ENCODE peak calls at places on chromosomes 2 and 18, in six cellular contexts. One of them, this sample, is unnamed. For H3K9me3, the result is how much of the 10 kb centered on the place peaks cover.

GRCh38 chr2:38218583-38218982 is 142.6 kb upstream of the CYP1B1 start:
- DNase-seq in fibroblast of lung: peak
- DNase-seq in naive thymus-derived CD4-positive, alpha-beta T cell: no peak
- DNase-seq in tibial nerve: no peak
- DNase-seq in IMR-90: no peak
- DNase-seq in hepatocyte: peak
- DNase-seq in this sample: no peak

GRCh38 chr2:44528595-44528994 is 166.8 kb downstream of the CAMKMT start:
- DNase-seq in fibroblast of lung: peak
- DNase-seq in naive thymus-derived CD4-positive, alpha-beta T cell: no peak
- DNase-seq in tibial nerve: no peak
- DNase-seq in IMR-90: peak
- DNase-seq in hepatocyte: no peak
- DNase-seq in this sample: no peak

GRCh38 chr2:17646096-17646554 is 105.6 kb downstream of the VSNL1 start:
- DNase-seq in fibroblast of lung: peak
- DNase-seq in naive thymus-derived CD4-positive, alpha-beta T cell: peak
- DNase-seq in tibial nerve: no peak
- DNase-seq in IMR-90: peak
- DNase-seq in hepatocyte: peak
- DNase-seq in this sample: no peak

GRCh38 chr18:9380101-9380500 is 45.5 kb downstream of the TWSG1 start:
- DNase-seq in fibroblast of lung: peak
- DNase-seq in naive thymus-derived CD4-positive, alpha-beta T cell: no peak
- DNase-seq in tibial nerve: no peak
- DNase-seq in IMR-90: peak
- DNase-seq in hepatocyte: no peak
- DNase-seq in this sample: no peak

GRCh38 chr18:74063023-74063422 is 84.6 kb downstream of the FBXO15 start:
- DNase-seq in fibroblast of lung: no peak
- DNase-seq in naive thymus-derived CD4-positive, alpha-beta T cell: peak
- DNase-seq in tibial nerve: no peak
- DNase-seq in IMR-90: no peak
- DNase-seq in hepatocyte: no peak
- DNase-seq in this sample: no peak

GRCh38 chr2:201129044-201129505 is 13.1 kb downstream of the CFLAR start:
- DNase-seq in fibroblast of lung: no peak
- DNase-seq in naive thymus-derived CD4-positive, alpha-beta T cell: no peak
- DNase-seq in tibial nerve: no peak
- DNase-seq in IMR-90: peak
- DNase-seq in hepatocyte: peak
- DNase-seq in this sample: no peak

GRCh38 chr18:59067873-59068272 is 71.8 kb upstream of the SEC11C start:
- DNase-seq in fibroblast of lung: no peak
- DNase-seq in naive thymus-derived CD4-positive, alpha-beta T cell: no peak
- DNase-seq in tibial nerve: no peak
- DNase-seq in IMR-90: peak
- DNase-seq in hepatocyte: peak
- DNase-seq in this sample: no peak

GRCh38 chr2:199484927-199485326 is 27.2 kb upstream of the SATB2 start:
- DNase-seq in fibroblast of lung: no peak
- DNase-seq in naive thymus-derived CD4-positive, alpha-beta T cell: no peak
- DNase-seq in tibial nerve: no peak
- DNase-seq in IMR-90: no peak
- DNase-seq in hepatocyte: no peak
- DNase-seq in this sample: no peak

GRCh38 chr2:74778381-74779371 is 55.3 kb upstream of the HK2 start:
- DNase-seq in fibroblast of lung: no peak
- DNase-seq in naive thymus-derived CD4-positive, alpha-beta T cell: no peak
- DNase-seq in tibial nerve: no peak
- DNase-seq in IMR-90: peak
- DNase-seq in hepatocyte: no peak
- DNase-seq in this sample: no peak

GRCh38 chr2:88177556-88177955 is 7.4 kb downstream of the THNSL2 start:
- DNase-seq in fibroblast of lung: no peak
- DNase-seq in naive thymus-derived CD4-positive, alpha-beta T cell: no peak
- DNase-seq in tibial nerve: no peak
- DNase-seq in IMR-90: no peak
- DNase-seq in hepatocyte: no peak
- DNase-seq in this sample: no peak

GRCh38 chr2:146572598-146572997 is 1272.2 kb upstream of the ACVR2A start:
- DNase-seq in fibroblast of lung: peak
- DNase-seq in naive thymus-derived CD4-positive, alpha-beta T cell: no peak
- DNase-seq in tibial nerve: no peak
- DNase-seq in IMR-90: peak
- DNase-seq in hepatocyte: no peak
- DNase-seq in this sample: no peak

GRCh38 chr2:232490221-232491138 is 2.8 kb upstream of the ECEL1 start:
- DNase-seq in fibroblast of lung: no peak
- DNase-seq in naive thymus-derived CD4-positive, alpha-beta T cell: no peak
- DNase-seq in tibial nerve: no peak
- DNase-seq in IMR-90: no peak
- DNase-seq in hepatocyte: no peak
- DNase-seq in this sample: peak

GRCh38 chr18:2905802-2906521 is 59.2 kb downstream of the EMILIN2 start:
- DNase-seq in fibroblast of lung: peak
- DNase-seq in naive thymus-derived CD4-positive, alpha-beta T cell: peak
- DNase-seq in tibial nerve: peak
- DNase-seq in IMR-90: no peak
- DNase-seq in hepatocyte: peak
- DNase-seq in this sample: peak

GRCh38 chr2:8135051-8135675 is 546.7 kb upstream of the ID2 start:
- DNase-seq in fibroblast of lung: no peak
- DNase-seq in naive thymus-derived CD4-positive, alpha-beta T cell: no peak
- DNase-seq in tibial nerve: no peak
- DNase-seq in IMR-90: no peak
- DNase-seq in hepatocyte: peak
- DNase-seq in this sample: peak

GRCh38 chr2:128617029-128617590 is 298.4 kb upstream of the HS6ST1 start:
- DNase-seq in fibroblast of lung: no peak
- DNase-seq in naive thymus-derived CD4-positive, alpha-beta T cell: no peak
- DNase-seq in tibial nerve: no peak
- DNase-seq in IMR-90: no peak
- DNase-seq in hepatocyte: no peak
- DNase-seq in this sample: no peak

GRCh38 chr2:11509657-11510360 is 24.0 kb upstream of the GREB1 start:
- DNase-seq in fibroblast of lung: no peak
- DNase-seq in naive thymus-derived CD4-positive, alpha-beta T cell: no peak
- DNase-seq in tibial nerve: no peak
- DNase-seq in IMR-90: no peak
- DNase-seq in hepatocyte: no peak
- DNase-seq in this sample: no peak

GRCh38 chr18:60549338-60549960 is 176.9 kb upstream of the MC4R start:
- DNase-seq in fibroblast of lung: peak
- DNase-seq in naive thymus-derived CD4-positive, alpha-beta T cell: peak
- DNase-seq in tibial nerve: no peak
- DNase-seq in IMR-90: peak
- DNase-seq in hepatocyte: peak
- DNase-seq in this sample: no peak

GRCh38 chr2:159609933-159610523 is 6.3 kb downstream of the BAZ2B start:
- DNase-seq in fibroblast of lung: no peak
- DNase-seq in naive thymus-derived CD4-positive, alpha-beta T cell: no peak
- DNase-seq in tibial nerve: no peak
- DNase-seq in IMR-90: no peak
- DNase-seq in hepatocyte: no peak
- DNase-seq in this sample: no peak

GRCh38 chr2:126976721-126977328 is 78.1 kb downstream of the TEX51 start:
- DNase-seq in fibroblast of lung: no peak
- DNase-seq in naive thymus-derived CD4-positive, alpha-beta T cell: no peak
- DNase-seq in tibial nerve: no peak
- DNase-seq in IMR-90: no peak
- DNase-seq in hepatocyte: no peak
- DNase-seq in this sample: no peak

GRCh38 chr18:14939141-14939540 is 191.2 kb downstream of the ANKRD30B start:
- DNase-seq in fibroblast of lung: no peak
- DNase-seq in naive thymus-derived CD4-positive, alpha-beta T cell: no peak
- DNase-seq in tibial nerve: no peak
- DNase-seq in IMR-90: no peak
- DNase-seq in hepatocyte: no peak
- DNase-seq in this sample: no peak

GRCh38 chr18:14936313-14936712 is 188.3 kb downstream of the ANKRD30B start:
- DNase-seq in fibroblast of lung: no peak
- DNase-seq in naive thymus-derived CD4-positive, alpha-beta T cell: no peak
- DNase-seq in tibial nerve: no peak
- DNase-seq in IMR-90: no peak
- DNase-seq in hepatocyte: no peak
- DNase-seq in this sample: no peak

GRCh38 chr18:14937271-14937670 is 189.3 kb downstream of the ANKRD30B start:
- DNase-seq in fibroblast of lung: no peak
- DNase-seq in naive thymus-derived CD4-positive, alpha-beta T cell: no peak
- DNase-seq in tibial nerve: no peak
- DNase-seq in IMR-90: no peak
- DNase-seq in hepatocyte: no peak
- DNase-seq in this sample: no peak

GRCh38 chr18:14933049-14933851 is 185.3 kb downstream of the ANKRD30B start:
- DNase-seq in fibroblast of lung: no peak
- DNase-seq in naive thymus-derived CD4-positive, alpha-beta T cell: no peak
- DNase-seq in tibial nerve: no peak
- DNase-seq in IMR-90: no peak
- DNase-seq in hepatocyte: no peak
- DNase-seq in this sample: no peak

DNA sequence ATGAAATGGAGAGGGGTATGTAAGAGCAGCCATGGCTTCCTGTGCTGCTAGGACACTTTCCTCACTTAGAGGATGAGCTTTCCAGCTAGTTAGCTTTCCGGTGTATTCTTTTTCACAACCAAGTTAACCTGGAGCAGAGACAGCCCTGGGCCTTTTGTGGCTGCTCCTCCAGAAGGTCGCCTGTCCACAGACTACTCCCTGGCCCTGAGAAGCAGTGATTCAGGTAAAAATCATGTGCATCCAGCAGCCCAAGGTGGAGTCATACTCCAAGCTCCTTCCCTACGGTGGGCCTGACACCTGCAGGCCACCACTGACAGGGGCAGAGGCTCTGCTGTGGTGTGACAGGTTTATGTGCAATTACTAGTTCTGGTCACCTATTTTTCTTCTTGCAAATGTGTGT is 187.2 kb downstream of the ANKRD30B start:
- DNase-seq in fibroblast of lung: no peak
- DNase-seq in naive thymus-derived CD4-positive, alpha-beta T cell: no peak
- DNase-seq in tibial nerve: no peak
- DNase-seq in IMR-90: no peak
- DNase-seq in hepatocyte: no peak
- DNase-seq in this sample: no peak
- H3K9me3 ChIP-seq in fibroblast of lung: under half
- H3K9me3 ChIP-seq in naive thymus-derived CD4-positive, alpha-beta T cell: under half
- H3K9me3 ChIP-seq in tibial nerve: under half
- H3K9me3 ChIP-seq in IMR-90: under half
- H3K9me3 ChIP-seq in hepatocyte: under half
- H3K9me3 ChIP-seq in this sample: under half

GRCh38 chr2:229003256-229003655 is 267.8 kb downstream of the PID1 start:
- DNase-seq in fibroblast of lung: peak
- DNase-seq in naive thymus-derived CD4-positive, alpha-beta T cell: no peak
- DNase-seq in tibial nerve: no peak
- DNase-seq in IMR-90: no peak
- DNase-seq in hepatocyte: no peak
- DNase-seq in this sample: no peak
- H3K9me3 ChIP-seq in fibroblast of lung: under half
- H3K9me3 ChIP-seq in naive thymus-derived CD4-positive, alpha-beta T cell: under half
- H3K9me3 ChIP-seq in tibial nerve: under half
- H3K9me3 ChIP-seq in IMR-90: under half
- H3K9me3 ChIP-seq in hepatocyte: under half
- H3K9me3 ChIP-seq in this sample: under half

DNA sequence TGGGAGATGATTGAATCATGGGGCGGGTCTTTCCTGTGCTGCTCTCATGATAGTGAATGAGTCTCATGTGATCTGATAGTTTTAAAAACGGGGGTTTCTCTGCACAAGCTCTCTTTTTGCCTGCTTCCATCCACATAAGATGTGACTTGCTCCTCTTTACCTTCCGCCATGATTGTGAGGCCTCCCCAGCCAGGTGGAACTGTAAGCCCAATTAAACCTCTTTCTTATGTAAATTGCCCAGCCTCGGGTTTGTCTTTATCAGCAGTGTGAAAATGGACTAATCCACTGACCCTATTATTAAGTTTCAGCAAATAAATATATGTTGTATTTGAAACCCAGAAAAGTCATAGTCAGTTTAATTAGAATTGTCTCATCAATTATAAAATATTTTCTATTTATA is 22.0 kb downstream of the IRS1 start:
- DNase-seq in fibroblast of lung: no peak
- DNase-seq in naive thymus-derived CD4-positive, alpha-beta T cell: no peak
- DNase-seq in tibial nerve: no peak
- DNase-seq in IMR-90: no peak
- DNase-seq in hepatocyte: no peak
- DNase-seq in this sample: no peak
- H3K9me3 ChIP-seq in fibroblast of lung: under half
- H3K9me3 ChIP-seq in naive thymus-derived CD4-positive, alpha-beta T cell: under half
- H3K9me3 ChIP-seq in tibial nerve: under half
- H3K9me3 ChIP-seq in IMR-90: under half
- H3K9me3 ChIP-seq in hepatocyte: under half
- H3K9me3 ChIP-seq in this sample: under half

DNA sequence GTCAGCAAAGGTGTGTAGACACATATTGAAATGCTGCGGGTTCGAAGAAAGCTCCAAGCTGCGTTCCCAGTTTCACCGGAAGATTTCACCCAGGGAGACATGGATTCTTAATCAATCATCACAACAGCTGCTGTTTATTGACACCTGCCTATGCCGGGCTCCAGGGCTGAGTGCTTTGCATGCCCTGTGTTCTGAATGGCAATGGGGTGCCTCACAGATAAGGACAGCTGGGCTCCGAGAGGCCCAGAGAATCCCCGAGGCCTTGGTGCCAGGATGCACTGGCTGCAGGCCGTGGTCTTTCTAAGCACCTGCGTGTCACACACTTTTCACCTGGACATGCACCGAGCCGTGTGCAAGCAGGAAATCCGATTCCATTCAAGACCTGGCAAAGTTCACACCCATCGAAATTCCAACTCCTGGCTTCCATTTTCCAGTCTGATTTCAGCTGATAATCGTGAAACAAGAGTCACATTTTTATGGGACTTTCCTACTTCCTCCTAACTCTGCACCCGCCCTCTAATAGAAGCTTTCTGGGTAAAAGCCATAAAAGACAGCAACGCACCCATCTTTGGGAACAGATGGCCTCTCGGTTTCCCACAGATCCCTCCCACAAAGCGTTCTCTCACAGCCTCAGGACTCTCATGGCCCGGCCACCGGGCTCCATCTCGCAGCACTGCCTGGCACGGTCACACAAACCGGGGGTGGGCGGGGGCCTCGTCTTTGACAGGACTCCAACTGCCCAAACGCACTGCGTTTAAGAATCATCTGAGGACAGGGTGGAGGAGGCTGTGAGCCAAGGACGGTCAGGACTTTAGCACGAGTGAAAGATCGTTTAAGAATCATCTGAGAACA is 245.6 kb upstream of the SALL3 start:
- DNase-seq in fibroblast of lung: no peak
- DNase-seq in naive thymus-derived CD4-positive, alpha-beta T cell: no peak
- DNase-seq in tibial nerve: no peak
- DNase-seq in IMR-90: no peak
- DNase-seq in hepatocyte: no peak
- DNase-seq in this sample: no peak
- H3K9me3 ChIP-seq in fibroblast of lung: under half
- H3K9me3 ChIP-seq in naive thymus-derived CD4-positive, alpha-beta T cell: under half
- H3K9me3 ChIP-seq in tibial nerve: under half
- H3K9me3 ChIP-seq in IMR-90: half or more
- H3K9me3 ChIP-seq in hepatocyte: under half
- H3K9me3 ChIP-seq in this sample: under half

DNA sequence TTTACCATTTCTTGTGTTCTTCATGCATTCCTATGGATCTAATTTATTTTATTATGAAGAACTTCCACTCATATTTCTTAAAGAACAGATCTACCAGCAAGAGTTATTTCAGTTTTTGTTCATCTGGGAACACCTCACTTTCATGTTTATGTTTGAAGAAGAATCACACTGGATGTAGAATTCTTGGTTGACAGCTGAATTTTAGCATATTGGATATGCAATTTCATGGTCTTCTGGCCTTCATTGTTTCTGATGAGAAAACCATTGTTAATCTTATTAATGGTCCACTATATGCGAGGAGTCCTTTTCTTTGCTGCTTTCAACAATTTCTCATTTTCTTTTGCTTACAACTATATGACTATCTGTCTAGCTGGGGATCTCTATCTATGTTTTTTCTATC is 189.2 kb downstream of the UXS1 start:
- DNase-seq in fibroblast of lung: no peak
- DNase-seq in naive thymus-derived CD4-positive, alpha-beta T cell: no peak
- DNase-seq in tibial nerve: no peak
- DNase-seq in IMR-90: no peak
- DNase-seq in hepatocyte: no peak
- DNase-seq in this sample: no peak
- H3K9me3 ChIP-seq in fibroblast of lung: under half
- H3K9me3 ChIP-seq in naive thymus-derived CD4-positive, alpha-beta T cell: under half
- H3K9me3 ChIP-seq in tibial nerve: half or more
- H3K9me3 ChIP-seq in IMR-90: under half
- H3K9me3 ChIP-seq in hepatocyte: under half
- H3K9me3 ChIP-seq in this sample: half or more

This sample was measured in left ventricle myocardium inferior.